ENCODE peak calls at places on chromosome 11, in five cellular contexts. T is upper lobe of right lung, Z is fibroblast of lung, R is WTC11, Y is SK-N-SH. C is an unnamed sample.

GRCh38 chr11:77454867-77455655 is 18.8 kb downstream of the PAK1 start:
- DNase-seq in T (no peak), Z (no peak), R (no peak), Y (peak; percentile 60), C (no peak)

GRCh38 chr11:113393501-113393985 is 6.0 kb downstream of the ANKK1 start:
- DNase-seq in T (no peak), Z (no peak), R (no peak), Y (no peak), C (no peak)

GRCh38 chr11:100639140-100639539 is 47.9 kb upstream of the ARHGAP42 start:
- DNase-seq in T (no peak), Z (peak; percentile 70), R (no peak), Y (no peak), C (no peak)

GRCh38 chr11:45658292-45658991 is 7.0 kb downstream of the CHST1 start:
- DNase-seq in T (peak; percentile 73), Z (peak; percentile 72), R (peak; percentile 80), Y (no peak), C (no peak)

GRCh38 chr11:123531325-123531724 is 101.3 kb downstream of the GRAMD1B start:
- DNase-seq in T (no peak), Z (no peak), R (no peak), Y (no peak), C (no peak)

GRCh38 chr11:34632105-34632780 is 11.3 kb downstream of the EHF start:
- DNase-seq in T (no peak), Z (no peak), R (no peak), Y (no peak), C (no peak)

GRCh38 chr11:44300881-44301855 is 8.8 kb downstream of the ALX4 start:
- DNase-seq in T (no peak), Z (no peak), R (no peak), Y (no peak), C (no peak)

GRCh38 chr11:116829525-116830183 is at the start of gene APOC3:
- DNase-seq in T (no peak), Z (peak; percentile 26), R (no peak), Y (peak; percentile 73), C (no peak)

GRCh38 chr11:44860346-44860745 is 90.3 kb downstream of the TP53I11 start:
- DNase-seq in T (no peak), Z (no peak), R (no peak), Y (no peak), C (no peak)

GRCh38 chr11:93572621-93573020 is 29.4 kb upstream of the SMCO4 start:
- DNase-seq in T (no peak), Z (no peak), R (no peak), Y (no peak), C (no peak)

GRCh38 chr11:106585061-106585460 is 433.2 kb downstream of the GUCY1A2 start:
- DNase-seq in T (no peak), Z (peak; percentile 20), R (no peak), Y (peak; percentile 1), C (no peak)
- TF ChIP-seq CTCF in T (no peak), Z (peak; percentile 42), R (peak; percentile 27), Y (peak; percentile 46), C (peak; percentile 60)

GRCh38 chr11:63573881-63574855 is 11.0 kb upstream of the PLAAT2 start:
- DNase-seq in T (no peak), Z (peak; percentile 66), R (no peak), Y (no peak), C (no peak)
- TF ChIP-seq CTCF in T (peak; percentile 13), Z (peak; percentile 31), R (no peak), Y (no peak), C (no peak)

GRCh38 chr11:133835258-133836075 is 9.8 kb downstream of the SPATA19 start:
- DNase-seq in T (no peak), Z (peak; percentile 44), R (peak; percentile 72), Y (peak; percentile 79), C (no peak)
- TF ChIP-seq CTCF in T (peak; percentile 50), Z (peak; percentile 55), R (peak; percentile 60), Y (peak; percentile 34), C (peak; percentile 85)

DNA sequence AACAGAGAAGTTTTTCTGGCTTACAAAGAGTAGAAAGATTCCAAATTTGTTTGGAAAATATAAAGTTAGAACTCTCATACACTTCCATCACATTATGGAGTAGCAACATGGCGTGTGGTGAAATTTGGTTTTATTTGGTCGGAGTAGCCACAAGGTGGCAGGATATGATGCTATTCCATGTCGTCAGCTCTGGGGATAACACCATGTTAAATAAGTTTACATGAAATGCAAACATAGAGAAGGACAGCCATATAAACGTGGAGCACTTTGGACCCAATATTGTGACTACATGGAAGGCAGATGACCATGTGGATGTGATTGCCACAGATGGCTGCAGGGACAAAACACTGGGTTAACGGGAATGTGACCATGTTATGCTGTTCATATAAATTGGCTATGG is 21.1 kb downstream of the OR5M11 start:
- DNase-seq in T (no peak), Z (no peak), R (peak; percentile 16), Y (peak; percentile 2), C (no peak)
- TF ChIP-seq CTCF in T (no peak), Z (no peak), R (no peak), Y (peak; percentile 38), C (peak; percentile 49)

DNA sequence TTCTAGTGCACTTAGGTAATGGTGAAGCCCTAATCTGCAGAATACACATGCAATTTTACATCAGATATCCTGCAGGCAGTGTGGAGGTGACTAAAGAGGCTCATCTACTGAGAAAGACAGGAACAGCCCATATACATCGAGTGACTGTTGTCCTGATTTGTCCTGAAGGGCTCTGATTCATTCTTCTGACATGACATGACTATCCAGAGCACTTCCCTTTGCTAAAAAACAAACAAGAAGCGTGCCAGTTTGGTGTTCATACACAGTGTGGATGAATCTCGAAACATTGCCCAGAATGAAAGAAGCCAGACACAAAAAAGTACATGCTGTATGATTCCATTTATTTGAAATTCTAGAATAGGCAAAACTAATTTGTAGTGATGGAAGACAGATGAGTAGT is 48.0 kb upstream of the AMPD3 start:
- DNase-seq in T (no peak), Z (peak; percentile 35), R (no peak), Y (no peak), C (no peak)
- TF ChIP-seq CTCF in T (no peak), Z (no peak), R (no peak), Y (no peak), C (no peak)

DNA sequence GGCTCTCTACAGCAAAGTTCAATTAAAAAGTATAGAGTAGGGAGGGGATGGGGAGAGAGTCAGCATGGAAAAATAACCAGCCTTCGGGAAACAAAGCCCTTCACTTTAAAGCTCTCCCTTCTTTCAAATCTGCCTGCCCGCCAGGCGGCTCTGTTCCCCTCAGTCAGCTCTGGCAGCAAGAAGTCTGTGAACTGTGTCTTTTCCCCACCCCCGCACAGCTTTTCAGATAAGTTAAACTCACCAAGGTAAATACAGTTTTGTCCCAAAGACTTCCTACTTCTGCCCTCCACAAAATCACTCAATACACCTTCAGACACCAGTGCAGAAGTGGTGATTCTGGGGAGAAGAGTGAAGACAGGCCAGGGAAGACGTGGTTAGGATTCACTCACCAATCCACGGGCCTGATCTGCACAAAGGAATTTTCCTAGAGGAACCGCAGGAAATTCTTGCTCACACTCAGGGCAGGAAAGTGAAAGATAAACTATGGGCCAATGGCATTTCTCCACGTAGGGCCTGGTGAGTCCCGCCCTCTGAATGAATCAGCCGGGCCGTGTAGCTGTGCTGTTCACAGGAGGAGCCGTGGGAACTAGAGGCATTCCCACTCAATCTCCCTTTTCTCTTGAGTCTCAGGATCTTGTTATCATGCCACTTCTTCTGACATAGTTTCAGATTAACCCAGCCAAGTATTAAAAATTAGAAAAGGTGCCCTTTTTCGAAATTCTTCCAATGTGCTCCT is at the start of gene TRIM5:
- DNase-seq in T (peak; percentile 88), Z (peak; percentile 98), R (peak; percentile 64), Y (peak; percentile 45), C (peak; percentile 81)
- TF ChIP-seq CTCF in T (peak; percentile 55), Z (peak; percentile 78), R (no peak), Y (peak; percentile 70), C (peak; percentile 72)

DNA sequence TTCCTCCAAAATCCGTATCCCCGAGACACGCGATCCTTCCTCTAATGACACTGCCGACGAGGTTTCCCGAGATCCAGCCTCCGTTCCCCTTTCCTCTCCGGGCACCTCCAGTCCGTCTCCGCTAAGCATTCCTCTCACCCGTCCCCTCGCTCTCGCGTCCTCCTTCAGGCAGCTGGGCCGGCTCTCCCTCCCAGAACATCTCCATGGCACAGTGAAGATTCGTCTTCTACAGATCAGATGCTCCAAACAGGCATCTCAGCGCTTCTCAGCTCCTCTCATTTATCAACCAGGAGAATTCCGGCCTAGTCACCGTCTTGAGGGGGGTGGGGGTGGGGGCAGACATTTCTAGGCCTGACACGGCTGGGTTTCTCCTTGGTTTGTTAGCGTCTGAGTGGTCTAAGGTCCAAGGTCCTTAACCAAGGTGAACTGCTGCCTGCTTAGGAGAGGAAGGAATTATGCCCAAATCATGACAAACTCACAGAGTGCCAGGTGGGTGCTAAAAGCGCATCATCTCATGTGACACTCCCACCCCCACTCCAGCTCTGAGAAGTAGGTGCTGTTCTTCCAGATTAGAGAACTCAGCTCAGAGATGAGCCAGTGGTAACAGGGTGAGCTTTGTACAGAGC is at the start of gene SPTBN2:
- DNase-seq in T (no peak), Z (peak; percentile 18), R (peak; percentile 56), Y (no peak), C (no peak)
- TF ChIP-seq CTCF in T (no peak), Z (no peak), R (no peak), Y (no peak), C (no peak)